ENCODE peak calls at places on chromosomes 3 and 15, in six cellular contexts. M is thyroid gland, N is uterus, V is body of pancreas, P is neural progenitor cell, R is fibroblast of lung. S is an unnamed sample. For H3K27me3 and H3K4me1, the result is how much of the 10 kb centered on the place peaks cover.

GRCh38 chr3:110881069-110881468 is 190.5 kb upstream of the NECTIN3 start:
- DNase-seq in M (peak), N (peak), V (peak), P (peak), R (peak), S (peak)

GRCh38 chr15:60137711-60138396 is 133.7 kb downstream of the FOXB1 start:
- DNase-seq in M (no peak), N (no peak), V (no peak), P (no peak), R (no peak), S (no peak)

GRCh38 chr3:27673701-27674100 is 48.4 kb downstream of the EOMES start:
- DNase-seq in M (no peak), N (no peak), V (no peak), P (no peak), R (no peak), S (no peak)

GRCh38 chr3:115120597-115120996 is 26.5 kb downstream of the ZBTB20 start:
- DNase-seq in M (no peak), N (no peak), V (no peak), P (no peak), R (no peak), S (no peak)

GRCh38 chr15:57567909-57568308 is 23.8 kb upstream of the MYZAP start:
- DNase-seq in M (no peak), N (no peak), V (no peak), P (no peak), R (no peak), S (no peak)

GRCh38 chr15:78398076-78398825 is 39.8 kb upstream of the IREB2 start:
- DNase-seq in M (no peak), N (no peak), V (no peak), P (no peak), R (no peak), S (no peak)

GRCh38 chr15:64096486-64097431 is 977 bp downstream of the SNX1 start:
- DNase-seq in M (peak), N (no peak), V (no peak), P (peak), R (no peak), S (no peak)

GRCh38 chr3:77296527-77296926 is 256.6 kb downstream of the ROBO2 start:
- DNase-seq in M (no peak), N (no peak), V (no peak), P (no peak), R (no peak), S (no peak)

GRCh38 chr3:114093596-114093995 is 37.1 kb downstream of the QTRT2 start:
- DNase-seq in M (peak), N (peak), V (peak), P (no peak), R (peak), S (peak)

GRCh38 chr3:72593881-72594397 is 254.3 kb downstream of the SHQ1 start:
- DNase-seq in M (no peak), N (no peak), V (no peak), P (no peak), R (peak), S (no peak)

GRCh38 chr3:107953707-107954106 is 137.1 kb downstream of the CD47 start:
- DNase-seq in M (no peak), N (no peak), V (no peak), P (no peak), R (no peak), S (no peak)

GRCh38 chr3:38823722-38824121 is 7.7 kb upstream of the SCN10A start:
- DNase-seq in M (no peak), N (no peak), V (no peak), P (peak), R (no peak), S (no peak)

GRCh38 chr15:88207565-88207964 is 49.0 kb downstream of the NTRK3 start:
- DNase-seq in M (no peak), N (no peak), V (no peak), P (no peak), R (no peak), S (no peak)

GRCh38 chr3:114380233-114380645 is 86.4 kb downstream of the TIGIT start:
- DNase-seq in M (peak), N (peak), V (no peak), P (peak), R (peak), S (peak)

GRCh38 chr3:23320586-23321570 is 117.8 kb downstream of the UBE2E2 start:
- DNase-seq in M (no peak), N (no peak), V (no peak), P (peak), R (no peak), S (no peak)

GRCh38 chr15:41334293-41335120 is 1.8 kb downstream of the NUSAP1 start:
- DNase-seq in M (no peak), N (no peak), V (no peak), P (peak), R (no peak), S (no peak)

GRCh38 chr3:64067510-64068346 is 44.4 kb upstream of the PSMD6 start:
- DNase-seq in M (peak), N (no peak), V (no peak), P (no peak), R (no peak), S (no peak)

GRCh38 chr3:55000546-55000945 is 72.7 kb upstream of the LRTM1 start:
- DNase-seq in M (peak), N (no peak), V (no peak), P (no peak), R (peak), S (no peak)

GRCh38 chr3:87167634-87168456 is 59.3 kb upstream of the CHMP2B start:
- DNase-seq in M (peak), N (no peak), V (peak), P (peak), R (peak), S (peak)

GRCh38 chr3:165507060-165507459 is 310.9 kb upstream of the SLITRK3 start:
- DNase-seq in M (no peak), N (no peak), V (no peak), P (no peak), R (no peak), S (no peak)

GRCh38 chr3:53836084-53836872 is 9.9 kb downstream of the CHDH start:
- DNase-seq in M (no peak), N (no peak), V (no peak), P (no peak), R (no peak), S (peak)

GRCh38 chr15:64009798-64010241 is 36.5 kb downstream of the DAPK2 start:
- DNase-seq in M (no peak), N (no peak), V (no peak), P (no peak), R (no peak), S (no peak)

GRCh38 chr15:70835826-70836225 is 18.1 kb downstream of the LARP6 start:
- DNase-seq in M (no peak), N (no peak), V (no peak), P (no peak), R (no peak), S (peak)
- H3K27ac ChIP-seq in M (peak), N (no peak), V (no peak), P (no peak), R (no peak), S (peak)

DNA sequence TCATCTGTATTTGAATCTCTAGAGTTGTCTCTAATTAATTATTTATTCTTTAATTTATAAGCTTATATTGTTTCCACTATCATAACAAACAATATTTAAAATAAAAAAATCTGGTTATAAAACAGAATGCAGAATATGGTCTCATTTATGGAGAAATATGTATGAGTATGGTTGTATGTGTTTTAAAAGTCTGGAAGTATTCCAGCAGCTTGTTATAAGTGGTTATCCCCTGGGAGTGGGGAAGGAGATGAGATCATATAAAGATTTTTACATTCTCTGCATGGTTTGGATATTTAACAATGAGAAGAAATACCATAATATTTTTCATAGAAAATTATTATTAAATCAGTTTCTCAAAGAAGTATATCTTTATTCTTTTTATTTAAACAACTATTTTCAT is 135.4 kb upstream of the MB21D2 start:
- DNase-seq in M (no peak), N (no peak), V (no peak), P (no peak), R (no peak), S (no peak)
- H3K27me3 ChIP-seq in M (under half), N (under half), V (under half), P (under half), R (under half), S (under half)

DNA sequence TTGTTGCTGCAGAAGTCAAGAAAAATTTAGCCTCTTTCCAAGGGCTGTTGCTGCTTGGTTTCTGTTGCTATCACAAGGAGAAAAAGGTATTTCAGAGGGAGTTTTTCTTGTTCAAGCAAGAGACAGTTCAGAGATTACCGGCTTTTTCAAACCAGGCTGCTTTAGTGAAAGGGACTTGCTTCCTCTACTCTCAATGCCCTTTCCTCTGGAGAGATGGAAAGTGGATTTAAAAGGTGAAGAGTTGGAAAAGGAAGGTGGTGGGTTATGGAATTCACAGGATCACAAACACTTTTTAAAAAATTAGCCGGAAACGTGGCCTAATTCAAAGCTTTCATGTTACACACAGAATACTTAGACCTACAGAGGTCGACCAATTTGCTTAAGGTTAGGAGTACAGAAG is 1.1 kb downstream of the PARP6 start:
- DNase-seq in M (no peak), N (no peak), V (no peak), P (no peak), R (no peak), S (no peak)
- H3K4me1 ChIP-seq in M (under half), N (under half), V (under half), P (under half), R (under half), S (under half)

DNA sequence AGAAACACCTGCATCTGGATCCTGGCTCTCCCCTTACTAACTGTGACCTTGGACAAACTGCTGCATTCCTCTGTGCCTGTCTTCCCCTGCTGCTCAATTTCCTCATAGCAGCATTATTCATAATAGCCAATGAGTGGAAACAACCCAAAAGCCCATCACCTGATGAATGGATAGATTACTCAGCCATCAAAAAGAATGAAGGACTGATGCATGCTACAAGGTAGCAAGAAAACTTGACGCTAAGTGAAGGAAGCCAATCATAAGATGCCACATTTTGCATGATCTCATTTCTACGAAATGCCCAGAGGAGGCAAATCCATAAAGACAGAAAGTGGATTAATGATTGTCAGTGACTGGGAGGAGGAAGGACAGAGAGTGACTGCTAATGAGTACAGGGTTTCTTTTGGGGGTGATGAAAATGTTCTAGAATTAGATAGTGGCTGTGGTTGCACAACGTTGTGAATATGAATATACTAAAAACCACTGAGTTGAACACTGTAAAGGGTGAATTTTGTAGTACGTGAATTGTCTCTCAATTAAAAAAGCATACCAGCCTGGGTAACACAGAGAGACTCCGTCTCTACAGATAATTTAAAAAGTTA is 11.2 kb downstream of the IGDCC4 start:
- DNase-seq in M (no peak), N (no peak), V (no peak), P (no peak), R (no peak), S (no peak)
- H3K27ac ChIP-seq in M (no peak), N (no peak), V (no peak), P (no peak), R (no peak), S (no peak)

DNA sequence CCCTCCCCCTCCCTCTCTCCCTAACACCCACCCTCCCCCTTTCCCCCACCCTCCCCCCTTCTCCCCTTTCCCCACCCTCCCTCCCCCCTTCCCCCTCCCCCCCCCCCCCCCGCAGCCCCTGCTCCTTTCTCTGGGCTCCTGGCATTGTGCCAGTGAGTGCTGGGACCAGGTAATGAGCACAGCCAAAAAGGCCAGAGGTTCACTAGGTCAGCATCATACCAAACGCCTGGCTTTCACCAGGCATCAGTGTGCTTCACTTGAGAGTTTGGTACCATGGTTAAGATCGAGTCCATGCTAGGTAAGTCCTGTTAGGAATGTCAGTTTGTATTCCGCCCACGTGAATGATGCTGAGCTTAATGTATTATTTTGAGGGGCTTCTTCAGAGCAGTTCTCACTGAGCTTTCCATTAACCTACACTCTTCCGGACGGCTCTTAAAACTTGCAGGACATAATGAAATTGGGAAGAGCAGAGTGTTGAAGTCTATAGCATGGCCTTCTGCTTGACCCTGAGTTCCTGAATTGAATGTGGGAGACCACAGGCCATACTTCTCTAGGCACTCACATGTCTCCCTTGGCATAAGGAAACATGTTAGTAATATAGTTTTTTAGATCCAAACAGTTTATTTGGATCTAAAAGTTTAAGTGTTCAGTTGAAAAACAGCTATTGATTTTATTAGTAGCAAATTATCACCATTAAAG is 45.6 kb downstream of the SENP2 start:
- DNase-seq in M (peak), N (no peak), V (no peak), P (no peak), R (peak), S (no peak)
- H3K27me3 ChIP-seq in M (under half), N (under half), V (under half), P (under half), R (under half), S (under half)

GRCh38 chr3:30288830-30289229 is 317.6 kb upstream of the TGFBR2 start:
- DNase-seq in M (no peak), N (no peak), V (no peak), P (no peak), R (no peak), S (no peak)

GRCh38 chr3:30286007-30286669 is 320.3 kb upstream of the TGFBR2 start:
- DNase-seq in M (peak), N (peak), V (peak), P (peak), R (peak), S (peak)

GRCh38 chr3:30289324-30289723 is 317.1 kb upstream of the TGFBR2 start:
- DNase-seq in M (no peak), N (no peak), V (no peak), P (no peak), R (peak), S (no peak)

GRCh38 chr3:30285188-30286006 is 321.0 kb upstream of the TGFBR2 start:
- DNase-seq in M (no peak), N (no peak), V (no peak), P (no peak), R (no peak), S (no peak)

DNA sequence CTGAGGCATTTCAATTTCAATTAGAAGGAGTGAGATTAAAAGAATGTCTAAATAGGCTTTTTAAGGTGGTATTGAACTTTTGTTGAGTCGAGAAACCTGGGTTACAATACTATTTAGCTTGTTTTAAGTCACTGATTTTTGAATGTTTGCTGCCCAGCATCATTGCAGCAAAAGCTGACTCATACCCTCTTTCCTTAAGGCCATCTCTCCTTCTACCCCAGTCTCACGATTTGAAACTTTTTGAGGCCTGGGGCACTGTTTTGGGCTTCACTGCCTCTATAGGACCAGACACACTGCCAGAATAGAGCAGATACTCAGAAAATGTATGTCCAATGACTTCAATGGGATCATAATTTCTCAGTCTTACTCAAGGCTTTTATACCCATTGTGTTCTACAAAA is 319.6 kb upstream of the TGFBR2 start:
- DNase-seq in M (no peak), N (no peak), V (no peak), P (no peak), R (peak), S (no peak)
- H3K4me1 ChIP-seq in M (under half), N (under half), V (under half), P (under half), R (under half), S (under half)

GRCh38 chr15:73681856-73682596 is 2.2 kb upstream of the CD276 start:
- DNase-seq in M (no peak), N (no peak), V (no peak), P (no peak), R (no peak), S (no peak)

GRCh38 chr15:73683257-73683623 is 943 bp upstream of the CD276 start:
- DNase-seq in M (no peak), N (no peak), V (no peak), P (no peak), R (no peak), S (no peak)

GRCh38 chr15:73681073-73681472 is 3.1 kb upstream of the CD276 start:
- DNase-seq in M (no peak), N (no peak), V (no peak), P (no peak), R (no peak), S (no peak)

GRCh38 chr15:73683624-73684536 is at the start of gene CD276:
- DNase-seq in M (peak), N (peak), V (peak), P (peak), R (peak), S (peak)

GRCh38 chr15:73682597-73683090 is 1.5 kb upstream of the CD276 start:
- DNase-seq in M (no peak), N (no peak), V (no peak), P (no peak), R (no peak), S (no peak)
- H3K27ac ChIP-seq in M (no peak), N (no peak), V (no peak), P (no peak), R (no peak), S (no peak)

GRCh38 chr15:66253296-66253642 is 281 bp downstream of the MEGF11 start:
- DNase-seq in M (no peak), N (no peak), V (no peak), P (no peak), R (no peak), S (no peak)

GRCh38 chr15:66254364-66255292 is 1.1 kb upstream of the MEGF11 start:
- DNase-seq in M (no peak), N (no peak), V (no peak), P (peak), R (no peak), S (no peak)

GRCh38 chr15:66255293-66255676 is 1.7 kb upstream of the MEGF11 start:
- DNase-seq in M (no peak), N (no peak), V (no peak), P (no peak), R (no peak), S (no peak)

GRCh38 chr15:66253643-66254363 is at the start of gene MEGF11:
- DNase-seq in M (peak), N (no peak), V (peak), P (peak), R (peak), S (peak)

DNA sequence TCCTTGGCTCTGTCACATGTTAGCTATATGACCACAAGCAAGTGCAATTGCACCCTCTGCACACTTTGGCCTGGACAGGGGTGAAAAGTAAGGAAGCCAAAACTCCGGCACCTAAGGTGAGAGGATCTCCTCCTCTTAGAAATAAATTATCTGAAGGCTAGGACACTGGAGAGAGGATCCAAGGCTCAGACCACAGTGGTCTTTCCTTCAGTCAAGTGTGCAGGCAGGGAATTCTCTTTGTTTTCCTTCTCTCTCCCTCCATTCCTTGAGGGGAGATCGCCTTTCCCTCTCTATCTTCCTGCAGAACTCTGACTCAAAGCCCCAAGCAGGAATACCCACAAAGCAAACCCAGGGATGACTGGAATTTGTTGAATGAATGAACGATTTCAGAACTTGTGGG is 3.1 kb upstream of the MEGF11 start:
- DNase-seq in M (no peak), N (no peak), V (no peak), P (no peak), R (no peak), S (no peak)
- H3K27me3 ChIP-seq in M (under half), N (under half), V (under half), P (half or more), R (under half), S (under half)

DNA sequence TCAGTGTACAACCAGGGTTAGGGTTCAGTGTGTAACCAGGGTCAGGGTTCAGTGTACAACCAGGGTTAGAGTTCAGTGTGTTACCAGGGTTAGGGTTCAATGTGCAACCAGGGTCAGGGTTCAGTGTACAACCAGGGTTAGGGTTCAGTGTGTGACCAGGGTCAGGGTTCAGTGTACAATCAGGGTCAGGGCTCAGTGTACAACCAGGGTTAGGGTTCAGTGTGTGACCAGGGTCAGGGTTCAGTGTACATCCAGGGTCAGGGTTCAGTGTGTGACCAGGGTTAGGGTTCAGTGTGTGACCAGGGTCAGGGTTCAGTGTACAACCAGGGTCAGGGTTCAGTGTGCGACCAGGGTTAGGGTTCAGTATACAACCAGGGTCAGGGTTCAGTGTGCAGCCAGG is 33.3 kb downstream of the CYP11A1 start:
- DNase-seq in M (no peak), N (no peak), V (no peak), P (no peak), R (no peak), S (no peak)
- H3K4me1 ChIP-seq in M (under half), N (under half), V (under half), P (under half), R (under half), S (under half)

GRCh38 chr3:24562874-24563273 is 68.2 kb upstream of the THRB start:
- DNase-seq in M (no peak), N (no peak), V (no peak), P (no peak), R (no peak), S (no peak)
- H3K27ac ChIP-seq in M (no peak), N (no peak), V (no peak), P (no peak), R (no peak), S (no peak)

S was measured in testis.